ENCODE peak calls at places on chromosomes 11 and 22, in four cellular contexts. G is upper lobe of right lung, V is GM23338, B is testis. Y is an unnamed sample.

GRCh38 chr11:122101625-122102291 is 14.3 kb downstream of the BLID start:
- DNase-seq in G (no peak), B (peak; percentile 87), V (peak; percentile 87), Y (no peak)

GRCh38 chr11:35529971-35530495 is 4.6 kb upstream of the PAMR1 start:
- DNase-seq in B (no peak), V (no peak), G (no peak), Y (no peak)

GRCh38 chr11:120381401-120381800 is 45.2 kb downstream of the ARHGEF12 start:
- DNase-seq in G (no peak), V (no peak), B (no peak), Y (no peak)

GRCh38 chr11:73331138-73331916 is 23.3 kb downstream of the ARHGEF17 start:
- DNase-seq in V (peak; percentile 95), B (no peak), G (no peak), Y (no peak)

GRCh38 chr11:131404010-131404409 is 33.6 kb downstream of the NTM start:
- DNase-seq in G (no peak), B (no peak), V (no peak), Y (no peak)

GRCh38 chr11:132472411-132473205 is 1059.7 kb downstream of the OPCML start:
- DNase-seq in V (no peak), B (peak; percentile 26), G (no peak), Y (no peak)

GRCh38 chr22:20425821-20426615 is 11.6 kb downstream of the SCARF2 start:
- DNase-seq in V (peak; percentile 66), B (no peak), G (no peak), Y (no peak)

GRCh38 chr22:39408173-39408572 is 8.6 kb downstream of the TAB1 start:
- DNase-seq in G (no peak), V (no peak), B (no peak), Y (no peak)

GRCh38 chr11:820655-821512 is 2.2 kb downstream of the PNPLA2 start:
- DNase-seq in B (no peak), G (peak; percentile 90), V (no peak), Y (no peak)

DNA sequence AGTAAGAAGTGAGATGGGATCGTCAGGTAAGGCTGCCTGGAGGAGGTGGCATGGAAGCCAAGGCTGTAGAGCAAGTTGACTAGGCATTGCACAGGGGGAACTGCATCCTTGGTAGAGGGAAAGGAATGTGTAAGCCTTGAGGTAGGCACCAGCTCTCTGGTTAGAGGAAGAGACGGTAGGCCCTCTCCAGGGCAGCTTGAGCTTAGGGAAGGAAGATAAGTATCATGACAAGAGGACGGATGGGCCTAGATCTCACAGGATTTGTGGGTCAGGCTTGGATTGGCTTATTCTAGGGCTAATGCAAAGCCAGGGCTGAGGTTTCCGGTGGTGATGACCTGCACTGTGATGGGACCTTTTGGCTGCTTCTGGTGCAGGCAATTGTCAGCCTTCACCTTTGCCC is 1035.8 kb downstream of the TBC1D22A start:
- DNase-seq in G (no peak), V (no peak), B (no peak), Y (no peak)
- H3K4me3 ChIP-seq in G (no peak overlapping the region), V (no peak overlapping the region), B (no peak overlapping the region), Y (no peak overlapping the region)

DNA sequence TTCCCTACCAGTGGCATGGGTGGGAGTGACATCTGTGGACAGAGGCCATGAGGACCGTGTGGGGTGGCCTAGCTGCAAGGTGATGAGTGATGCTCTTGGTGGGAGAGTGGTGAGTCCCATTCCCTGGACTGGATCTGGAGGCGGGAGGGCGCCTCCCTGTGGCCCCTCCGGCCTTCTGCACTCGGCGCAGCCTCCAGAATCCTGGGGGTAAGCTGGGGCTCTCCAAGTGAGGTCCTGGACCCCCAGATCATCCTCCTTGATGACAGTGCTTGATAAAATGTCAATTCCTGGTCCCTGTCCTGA is 32.3 kb upstream of the PRR5 start:
- DNase-seq in V (peak; percentile 66), G (no peak), B (no peak), Y (no peak)
- TF ChIP-seq CTCF in V (peak; percentile 72), G (peak; percentile 22), B (no peak), Y (peak; percentile 20)

GRCh38 chr11:67608486-67608885 is 1.8 kb downstream of the NDUFV1 start:
- DNase-seq in V (no peak), G (no peak), B (no peak), Y (no peak)
- H3K4me3 ChIP-seq in V (no peak overlapping the region), G (no peak overlapping the region), B (no peak overlapping the region), Y (no peak overlapping the region)

GRCh38 chr22:25235547-25236290 is 16.3 kb downstream of the CRYBB2 start:
- DNase-seq in V (peak; percentile 95), B (peak; percentile 92), G (peak; percentile 89), Y (peak; percentile 57)
- TF ChIP-seq CTCF in V (peak; percentile 83), B (peak; percentile 81), G (peak; percentile 60), Y (peak; percentile 79)